ENCODE peak calls at places on chromosomes 2 and 18, in eight cellular contexts. J, Y, A, X, Z, E, H and W are unnamed samples.
A peak's percentile ranks its signal among the peaks of the same experiment; 100 is the strongest.

GRCh38 chr2:85668009-85668856 is at the start of gene SFTPB:
- DNase-seq in J (no peak), Y (no peak), A (peak; percentile 38), X (peak; percentile 8), Z (no peak), E (no peak), H (no peak), W (no peak)

GRCh38 chr18:38318416-38318815 is 752.8 kb upstream of the CELF4 start:
- DNase-seq in J (no peak), Y (no peak), A (no peak), X (no peak), Z (no peak), E (no peak), H (no peak), W (no peak)

GRCh38 chr2:58107803-58108710 is 61.5 kb downstream of the VRK2 start:
- DNase-seq in J (no peak), Y (no peak), A (no peak), X (no peak), Z (no peak), E (no peak), H (peak; percentile 4), W (no peak)

GRCh38 chr2:182866095-182866460 is 359 bp downstream of the FRZB start:
- DNase-seq in J (peak; percentile 71), Y (no peak), A (no peak), X (peak; percentile 28), Z (no peak), E (no peak), H (peak; percentile 57), W (no peak)

GRCh38 chr18:56702946-56703345 is 51.8 kb downstream of the WDR7 start:
- DNase-seq in J (no peak), Y (no peak), A (peak; percentile 36), X (no peak), Z (no peak), E (no peak), H (peak; percentile 65), W (no peak)

GRCh38 chr2:67574230-67574629 is 177.1 kb downstream of the ETAA1 start:
- DNase-seq in J (no peak), Y (no peak), A (no peak), X (no peak), Z (no peak), E (no peak), H (no peak), W (no peak)

GRCh38 chr2:190320696-190321095 is 1.1 kb upstream of the HIBCH start:
- DNase-seq in J (no peak), Y (no peak), A (no peak), X (no peak), Z (no peak), E (no peak), H (no peak), W (no peak)

GRCh38 chr2:239898292-239898925 is 126.7 kb downstream of the NDUFA10 start:
- DNase-seq in J (no peak), Y (peak; percentile 50), A (no peak), X (no peak), Z (no peak), E (no peak), H (no peak), W (no peak)

GRCh38 chr18:3597159-3597977 is 147.4 kb downstream of the TGIF1 start:
- DNase-seq in J (no peak), Y (no peak), A (no peak), X (no peak), Z (no peak), E (no peak), H (no peak), W (no peak)

GRCh38 chr2:120945832-120946231 is 210.2 kb downstream of the GLI2 start:
- DNase-seq in J (no peak), Y (no peak), A (no peak), X (no peak), Z (no peak), E (no peak), H (no peak), W (no peak)

GRCh38 chr2:146777181-146777580 is 1067.6 kb upstream of the ACVR2A start:
- DNase-seq in J (no peak), Y (no peak), A (no peak), X (no peak), Z (no peak), E (no peak), H (no peak), W (no peak)

GRCh38 chr2:149566652-149567051 is 20.9 kb downstream of the MMADHC start:
- DNase-seq in J (no peak), Y (no peak), A (no peak), X (no peak), Z (no peak), E (no peak), H (no peak), W (no peak)

GRCh38 chr2:207540431-207540830 is 10.7 kb downstream of the CREB1 start:
- DNase-seq in J (no peak), Y (no peak), A (no peak), X (no peak), Z (no peak), E (no peak), H (no peak), W (no peak)

GRCh38 chr2:65722028-65722427 is 289.6 kb upstream of the SPRED2 start:
- DNase-seq in J (peak; percentile 82), Y (no peak), A (peak; percentile 29), X (peak; percentile 24), Z (peak; percentile 20), E (peak; percentile 30), H (peak; percentile 66), W (no peak)

GRCh38 chr2:130185436-130185835 is 3.4 kb downstream of the MZT2B start:
- DNase-seq in J (no peak), Y (no peak), A (no peak), X (no peak), Z (no peak), E (no peak), H (no peak), W (no peak)

GRCh38 chr2:105081006-105081701 is 43.3 kb downstream of the MRPS9 start:
- DNase-seq in J (no peak), Y (no peak), A (peak; percentile 31), X (no peak), Z (no peak), E (no peak), H (peak; percentile 83), W (no peak)

GRCh38 chr2:217804786-217805678 is 197.8 kb downstream of the TNS1 start:
- DNase-seq in J (peak; percentile 50), Y (no peak), A (no peak), X (peak; percentile 77), Z (no peak), E (no peak), H (no peak), W (peak; percentile 62)

GRCh38 chr2:46470114-46470628 is 9.2 kb upstream of the TMEM247 start:
- DNase-seq in J (no peak), Y (no peak), A (no peak), X (no peak), Z (no peak), E (no peak), H (no peak), W (no peak)

GRCh38 chr2:102502576-102502975 is 29.6 kb downstream of the SLC9A4 start:
- DNase-seq in J (no peak), Y (no peak), A (no peak), X (no peak), Z (no peak), E (no peak), H (no peak), W (no peak)

GRCh38 chr2:130972410-130972809 is 120.8 kb downstream of the FAM168B start:
- DNase-seq in J (no peak), Y (no peak), A (no peak), X (no peak), Z (no peak), E (no peak), H (no peak), W (no peak)

GRCh38 chr2:240916571-240917008 is 10.5 kb downstream of the CROCC2 start:
- DNase-seq in J (peak; percentile 94), Y (peak; percentile 89), A (peak; percentile 94), X (peak; percentile 39), Z (peak; percentile 54), E (no peak), H (peak; percentile 74), W (peak; percentile 51)

GRCh38 chr2:949894-950626 is 589 bp upstream of the SNTG2 start:
- DNase-seq in J (peak; percentile 48), Y (no peak), A (peak; percentile 90), X (no peak), Z (no peak), E (no peak), H (peak; percentile 77), W (no peak)
- H3K27me3 ChIP-seq in J (no peaks in the 10 kb centered on the region), Y (peaks cover 13% of the 10 kb centered on the region), A (peaks cover 13% of the 10 kb centered on the region), X (peaks cover 50% of the 10 kb centered on the region), Z (peaks cover 29% of the 10 kb centered on the region), E (peaks cover 82% of the 10 kb centered on the region), H (peaks cover 3% of the 10 kb centered on the region), W (peaks cover 14% of the 10 kb centered on the region)

DNA sequence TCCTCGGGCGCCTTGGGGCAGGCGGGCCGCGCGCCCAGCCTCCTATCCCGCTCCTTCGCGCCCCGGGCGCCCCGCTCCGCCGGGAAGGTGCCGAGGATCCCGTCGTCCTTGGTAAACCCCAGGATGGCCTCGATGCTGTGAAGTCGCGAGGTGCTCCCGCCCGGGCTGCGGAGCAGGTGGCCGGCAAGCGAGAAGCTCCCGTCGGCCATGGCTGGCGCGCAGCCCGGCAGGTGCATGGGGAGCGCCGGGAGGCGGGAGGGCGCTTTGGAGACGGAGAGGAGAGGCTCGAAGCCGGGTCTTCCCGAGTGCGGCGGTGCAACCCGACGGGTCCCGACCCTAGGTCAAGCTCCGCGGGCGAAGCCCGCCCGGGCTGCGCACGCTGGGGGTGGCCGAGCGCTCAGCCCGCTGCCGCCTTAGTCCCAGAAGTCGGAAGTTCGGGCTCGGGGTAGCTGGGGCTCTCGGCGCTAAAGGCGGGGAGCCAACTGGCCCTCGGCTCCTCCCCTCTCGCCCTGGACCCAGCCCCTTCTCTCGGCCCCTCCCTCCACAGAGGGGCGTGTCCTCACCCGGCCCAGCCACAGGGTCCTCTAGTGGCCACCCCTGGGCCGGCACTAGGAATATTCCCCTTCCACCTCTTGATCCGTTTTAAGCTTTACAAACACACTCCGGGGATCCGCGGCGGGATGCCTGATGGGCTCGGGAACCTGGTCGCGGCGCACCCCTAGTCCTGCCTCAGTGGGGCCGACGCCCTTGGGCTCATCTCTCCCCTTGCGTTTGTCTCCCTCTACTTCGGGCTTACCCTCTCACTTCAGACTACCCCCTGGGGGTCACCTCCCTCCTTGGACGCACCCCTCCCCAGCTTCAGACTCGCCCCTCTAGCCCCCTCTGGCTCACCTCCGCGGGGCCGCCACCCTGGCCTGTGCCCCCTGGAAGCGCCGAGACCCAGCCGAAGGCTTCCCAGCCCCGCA is at the start of gene RAX:
- DNase-seq in J (peak; percentile 48), Y (no peak), A (peak; percentile 98), X (no peak), Z (no peak), E (no peak), H (peak; percentile 95), W (no peak)
- H3K4me3 ChIP-seq in J (peak within 1 kb of the TSS; percentile 2), Y (no peak within 1 kb of the TSS), A (peak within 1 kb of the TSS; percentile 55), X (peak within 1 kb of the TSS; percentile 27), Z (peak within 1 kb of the TSS; percentile 28), E (no peak within 1 kb of the TSS), H (peak within 1 kb of the TSS; percentile 88), W (peak within 1 kb of the TSS; percentile 44)

GRCh38 chr18:79001001-79001400 is 21.4 kb downstream of the SALL3 start:
- DNase-seq in J (no peak), Y (no peak), A (no peak), X (no peak), Z (no peak), E (no peak), H (no peak), W (no peak)
- H3K27me3 ChIP-seq in J (no peaks in the 10 kb centered on the region), Y (no peaks in the 10 kb centered on the region), A (no peaks in the 10 kb centered on the region), X (peaks cover 4% of the 10 kb centered on the region), Z (peaks cover 13% of the 10 kb centered on the region), E (peaks cover 7% of the 10 kb centered on the region), H (no peaks in the 10 kb centered on the region), W (no peaks in the 10 kb centered on the region)

DNA sequence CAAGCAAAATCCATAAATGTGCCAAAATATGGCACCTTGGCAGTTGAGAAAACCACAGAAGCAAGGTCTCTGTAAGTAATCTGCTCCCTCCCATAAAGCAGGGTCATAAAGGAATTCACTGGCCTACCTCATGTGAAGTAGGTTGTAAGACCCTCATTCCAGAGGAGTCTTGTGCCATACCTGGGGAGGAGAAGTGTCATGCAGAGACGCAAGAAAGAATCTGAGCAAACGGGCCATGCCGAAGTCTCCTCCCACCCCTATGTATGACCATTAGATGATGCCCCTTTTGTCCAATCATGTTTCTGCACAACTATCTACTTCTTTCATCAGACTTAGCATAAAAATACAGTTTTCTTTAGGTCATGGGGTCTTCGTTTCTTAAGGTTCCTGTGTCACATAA is 14.6 kb downstream of the NMUR1 start:
- DNase-seq in J (no peak), Y (no peak), A (peak; percentile 41), X (no peak), Z (no peak), E (no peak), H (no peak), W (no peak)
- H3K4me3 ChIP-seq in J (no peak overlapping the region), Y (no peak overlapping the region), A (no peak overlapping the region), X (no peak overlapping the region), Z (no peak overlapping the region), E (no peak overlapping the region), H (no peak overlapping the region), W (no peak overlapping the region)